ENCODE peak calls at places on chromosomes 1 and 21, in ten cellular contexts. S is dorsolateral prefrontal cortex; A is epithelial cell of proximal tubule; W is MM.1S; O is epithelial cell of esophagus; E is Panc1; R is CD8-positive, alpha-beta T cell; N is transverse colon; X is retinal pigment epithelial cell; Y is breast epithelium. L is an unnamed sample.

GRCh38 chr1:18556364-18556763 is 74.3 kb upstream of the PAX7 start:
- DNase-seq in S (peak; percentile 18), A (no peak), W (no peak), O (peak; percentile 19), E (no peak), R (no peak), N (no peak), X (no peak), Y (no peak), L (no peak)

GRCh38 chr1:6500446-6501406 is 9.3 kb upstream of the PLEKHG5 start:
- DNase-seq in S (no peak), A (no peak), W (no peak), O (no peak), E (no peak), R (no peak), N (no peak), X (no peak), Y (no peak), L (no peak)

GRCh38 chr1:218339267-218339831 is 5.8 kb upstream of the TGFB2 start:
- DNase-seq in S (no peak), A (no peak), W (peak; percentile 54), O (peak; percentile 57), E (no peak), R (no peak), N (no peak), X (no peak), Y (no peak), L (no peak)

GRCh38 chr1:27885620-27886352 is 13.4 kb downstream of the THEMIS2 start:
- DNase-seq in S (no peak), A (no peak), W (no peak), O (no peak), E (no peak), R (no peak), N (no peak), X (no peak), Y (no peak), L (no peak)

GRCh38 chr1:235835226-235835625 is 31.5 kb downstream of the LYST start:
- DNase-seq in S (peak; percentile 43), A (no peak), W (no peak), O (no peak), E (no peak), R (no peak), N (peak; percentile 25), X (no peak), Y (no peak), L (no peak)

GRCh38 chr1:85308837-85309350 is 32.5 kb upstream of the BCL10 start:
- DNase-seq in S (no peak), A (no peak), W (no peak), O (no peak), E (no peak), R (no peak), N (no peak), X (no peak), Y (no peak), L (no peak)

GRCh38 chr1:34918609-34919561 is 10.6 kb downstream of the DLGAP3 start:
- DNase-seq in S (peak; percentile 76), A (no peak), W (no peak), O (no peak), E (no peak), R (no peak), N (no peak), X (no peak), Y (no peak), L (peak; percentile 47)

GRCh38 chr1:92365378-92366044 is 66.7 kb downstream of the RPAP2 start:
- DNase-seq in S (no peak), A (no peak), W (no peak), O (no peak), E (no peak), R (no peak), N (no peak), X (no peak), Y (no peak), L (no peak)

GRCh38 chr1:151039527-151039926 is 3.1 kb downstream of the BNIPL start:
- DNase-seq in S (no peak), A (no peak), W (no peak), O (no peak), E (no peak), R (no peak), N (no peak), X (no peak), Y (no peak), L (no peak)

GRCh38 chr1:29356663-29357062 is 120.3 kb downstream of the PTPRU start:
- DNase-seq in S (no peak), A (no peak), W (no peak), O (no peak), E (no peak), R (no peak), N (peak; percentile 21), X (no peak), Y (no peak), L (no peak)

GRCh38 chr1:78225153-78225552 is 179.4 kb downstream of the GIPC2 start:
- DNase-seq in S (no peak), A (no peak), W (no peak), O (peak; percentile 24), E (no peak), R (no peak), N (no peak), X (no peak), Y (no peak), L (no peak)

GRCh38 chr1:84847253-84848247 is 45.5 kb downstream of the LPAR3 start:
- DNase-seq in S (peak; percentile 66), A (peak; percentile 87), W (no peak), O (peak; percentile 98), E (peak; percentile 87), R (peak; percentile 21), N (peak; percentile 80), X (peak; percentile 98), Y (peak; percentile 95), L (no peak)

GRCh38 chr21:34524671-34525601 is 12.9 kb upstream of the KCNE1 start:
- DNase-seq in S (no peak), A (no peak), W (no peak), O (peak; percentile 49), E (no peak), R (no peak), N (no peak), X (no peak), Y (no peak), L (no peak)

GRCh38 chr1:93702102-93702827 is 20.6 kb upstream of the BCAR3 start:
- DNase-seq in S (no peak), A (no peak), W (no peak), O (peak; percentile 20), E (no peak), R (no peak), N (no peak), X (no peak), Y (peak; percentile 50), L (peak; percentile 58)

GRCh38 chr1:7013833-7014639 is 228.8 kb downstream of the CAMTA1 start:
- DNase-seq in S (no peak), A (no peak), W (no peak), O (no peak), E (no peak), R (no peak), N (no peak), X (no peak), Y (no peak), L (no peak)

GRCh38 chr1:72601035-72601674 is 318.8 kb upstream of the NEGR1 start:
- DNase-seq in S (no peak), A (no peak), W (no peak), O (no peak), E (no peak), R (no peak), N (no peak), X (no peak), Y (no peak), L (no peak)

GRCh38 chr1:207828046-207828445 is 76.2 kb downstream of the CD46 start:
- DNase-seq in S (no peak), A (no peak), W (no peak), O (no peak), E (no peak), R (no peak), N (no peak), X (no peak), Y (no peak), L (no peak)

GRCh38 chr1:24452922-24453481 is 37.4 kb downstream of the NIPAL3 start:
- DNase-seq in S (no peak), A (no peak), W (no peak), O (no peak), E (no peak), R (no peak), N (no peak), X (no peak), Y (no peak), L (no peak)

GRCh38 chr1:37794372-37795339 is 1.0 kb downstream of the MANEAL start:
- DNase-seq in S (no peak), A (no peak), W (peak; percentile 31), O (no peak), E (no peak), R (no peak), N (no peak), X (no peak), Y (no peak), L (peak; percentile 12)
- TF ChIP-seq CTCF in S (no peak), A (no peak), W (no peak), O (no peak), E (no peak), R (no peak), N (no peak), X (no peak), Y (no peak), L (no peak)

DNA sequence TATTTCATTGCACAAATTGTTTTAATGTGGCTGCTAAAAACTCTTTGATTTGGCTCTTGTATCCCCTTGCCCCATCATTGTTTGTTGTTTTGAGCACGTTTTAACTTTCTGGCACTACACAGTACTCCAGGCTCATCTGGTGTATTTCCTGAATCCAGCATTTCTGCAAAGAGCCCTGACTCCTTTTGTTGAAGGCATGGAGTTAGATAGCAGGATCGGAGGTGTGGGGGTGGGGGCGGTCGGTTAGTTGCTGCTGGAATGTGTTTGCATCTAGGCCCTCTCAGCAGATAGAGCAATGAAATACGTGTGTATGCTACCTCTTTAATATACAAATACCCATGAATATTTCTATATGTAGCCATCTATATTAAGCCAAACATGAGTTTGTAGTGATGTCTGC is 105.9 kb downstream of the NOS1AP start:
- DNase-seq in S (no peak), A (no peak), W (no peak), O (no peak), E (no peak), R (no peak), N (no peak), X (no peak), Y (no peak), L (no peak)
- H3K4me3 ChIP-seq in S (no peak overlapping the region), A (no peak overlapping the region), W (no peak overlapping the region), O (no peak overlapping the region), E (no peak overlapping the region), R (no peak overlapping the region), N (no peak overlapping the region), X (no peak overlapping the region), Y (no peak overlapping the region), L (no peak overlapping the region)

DNA sequence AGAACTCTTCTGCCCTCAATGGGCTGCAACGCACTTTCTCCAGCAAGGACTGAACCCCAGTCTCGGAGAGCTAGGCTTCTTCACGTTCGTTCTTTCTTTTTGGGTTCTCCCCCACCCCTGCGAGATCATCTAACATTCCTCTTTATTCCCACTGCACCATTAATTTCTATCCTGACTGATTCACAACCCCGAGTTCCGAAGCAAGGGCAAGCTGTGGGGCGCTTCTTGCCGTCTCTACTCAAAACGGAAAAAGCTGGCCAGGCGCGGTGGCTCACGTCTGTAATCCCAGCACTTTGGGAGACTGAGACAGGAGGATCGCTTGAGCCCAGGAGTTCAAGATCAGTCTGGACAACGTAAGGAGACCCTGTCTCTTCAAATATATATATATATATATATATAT is 37.4 kb upstream of the BTG2 start:
- DNase-seq in S (no peak), A (no peak), W (no peak), O (no peak), E (no peak), R (no peak), N (no peak), X (no peak), Y (peak; percentile 16), L (no peak)
- TF ChIP-seq CTCF in S (no peak), A (no peak), W (no peak), O (no peak), E (no peak), R (no peak), N (no peak), X (no peak), Y (no peak), L (no peak)

GRCh38 chr1:179146476-179146875 is 64.6 kb downstream of the TOR3A start:
- DNase-seq in S (no peak), A (no peak), W (no peak), O (no peak), E (no peak), R (no peak), N (no peak), X (peak; percentile 96), Y (no peak), L (no peak)
- H3K4me3 ChIP-seq in S (no peak overlapping the region), A (no peak overlapping the region), W (no peak overlapping the region), O (no peak overlapping the region), E (no peak overlapping the region), R (no peak overlapping the region), N (no peak overlapping the region), X (no peak overlapping the region), Y (no peak overlapping the region), L (no peak overlapping the region)